ENCODE peak calls at places on chromosomes 7 and 10, in ten cellular contexts. Z is AG04450; V is suprapubic skin; T is transverse colon; D is lower leg skin; I is esophagus muscularis mucosa; P is CD8-positive, alpha-beta T cell; R is cardiac fibroblast; K is fibroblast of the aortic adventitia; O is tibial artery. L is an unnamed sample.
A peak's percentile ranks its signal among the peaks of the same experiment; 100 is the strongest.

GRCh38 chr7:148277042-148277660 is 313.4 kb upstream of the C7orf33 start:
- DNase-seq in I (peak; percentile 75), Z (no peak), D (no peak), K (no peak), O (no peak), R (no peak), V (no peak), T (no peak), P (no peak), L (no peak)

GRCh38 chr7:119377-120163 is 72.8 kb upstream of the FAM20C start:
- DNase-seq in V (no peak), K (no peak), P (no peak), I (peak; percentile 90), D (peak; percentile 76), R (peak; percentile 41), T (peak; percentile 41), Z (no peak), O (peak; percentile 63), L (peak; percentile 29)

GRCh38 chr10:124648738-124649137 is 95.4 kb downstream of the FAM53B start:
- DNase-seq in Z (peak; percentile 81), I (no peak), O (peak; percentile 44), D (no peak), V (no peak), T (peak; percentile 64), P (peak; percentile 73), K (peak; percentile 64), R (peak; percentile 89), L (peak; percentile 87)

GRCh38 chr10:123648595-123648994 is 17.6 kb upstream of the GPR26 start:
- DNase-seq in D (peak; percentile 72), R (no peak), O (no peak), Z (no peak), K (no peak), T (no peak), I (peak; percentile 92), P (no peak), V (peak; percentile 33), L (no peak)

GRCh38 chr10:70578371-70578947 is 24.1 kb downstream of the PRF1 start:
- DNase-seq in P (peak; percentile 87), O (no peak), Z (peak; percentile 45), I (no peak), T (peak; percentile 53), K (peak; percentile 85), V (no peak), R (peak; percentile 52), D (no peak), L (no peak)

GRCh38 chr7:41134242-41134872 is 568.5 kb downstream of the INHBA start:
- DNase-seq in V (no peak), R (peak; percentile 10), O (no peak), K (peak; percentile 53), P (no peak), Z (no peak), T (no peak), I (no peak), D (no peak), L (peak; percentile 64)

GRCh38 chr10:58362026-58362799 is 23.0 kb upstream of the TFAM start:
- DNase-seq in O (no peak), D (no peak), R (peak; percentile 40), P (no peak), T (no peak), K (peak; percentile 19), V (no peak), I (no peak), Z (no peak), L (no peak)

GRCh38 chr7:22771829-22772228 is 44.8 kb downstream of the IL6 start:
- DNase-seq in I (no peak), P (no peak), R (no peak), K (no peak), Z (no peak), O (no peak), D (no peak), V (no peak), T (no peak), L (no peak)

GRCh38 chr7:1021931-1022330 is 22.4 kb upstream of the GPR146 start:
- DNase-seq in R (no peak), O (no peak), P (no peak), V (no peak), K (no peak), I (no peak), D (no peak), T (no peak), Z (no peak), L (no peak)

GRCh38 chr10:22374489-22375126 is 29.3 kb downstream of the SPAG6 start:
- DNase-seq in P (no peak), R (no peak), D (no peak), I (no peak), V (no peak), O (no peak), K (no peak), T (no peak), Z (no peak), L (no peak)

GRCh38 chr10:129865413-129865812 is 98.7 kb downstream of the EBF3 start:
- DNase-seq in V (no peak), I (no peak), K (no peak), T (no peak), D (no peak), Z (no peak), P (no peak), O (no peak), R (no peak), L (no peak)

GRCh38 chr7:30548762-30549344 is 44.2 kb upstream of the GGCT start:
- DNase-seq in D (no peak), P (no peak), K (peak; percentile 80), Z (peak; percentile 36), O (peak; percentile 69), V (no peak), R (peak; percentile 82), I (no peak), T (peak; percentile 71), L (peak; percentile 86)

GRCh38 chr10:91316486-91316885 is 93.7 kb upstream of the HECTD2 start:
- DNase-seq in V (no peak), I (no peak), D (no peak), P (no peak), K (no peak), Z (no peak), R (peak; percentile 42), T (no peak), O (no peak), L (no peak)

GRCh38 chr10:94439275-94439861 is 37.0 kb downstream of the TBC1D12 start:
- DNase-seq in I (no peak), K (peak; percentile 56), D (no peak), T (no peak), Z (no peak), O (no peak), V (no peak), R (peak; percentile 52), P (no peak), L (peak; percentile 19)

GRCh38 chr7:148486937-148487336 is 103.6 kb upstream of the C7orf33 start:
- DNase-seq in K (no peak), T (no peak), O (no peak), V (no peak), Z (no peak), P (no peak), I (no peak), D (no peak), R (no peak), L (no peak)

GRCh38 chr7:90568213-90568612 is 27.9 kb upstream of the CDK14 start:
- DNase-seq in R (no peak), V (no peak), K (no peak), O (no peak), D (no peak), T (no peak), P (no peak), I (no peak), Z (no peak), L (peak; percentile 47)

GRCh38 chr10:48253970-48254657 is 20.4 kb downstream of the FRMPD2 start:
- DNase-seq in V (no peak), Z (no peak), K (peak; percentile 10), I (peak; percentile 72), T (no peak), P (no peak), R (peak; percentile 57), O (no peak), D (no peak), L (no peak)

GRCh38 chr10:122445469-122445868 is 9.0 kb upstream of the ARMS2 start:
- DNase-seq in T (no peak), P (no peak), O (no peak), R (no peak), V (no peak), Z (no peak), D (no peak), K (no peak), I (no peak), L (no peak)

GRCh38 chr7:3924277-3924676 is 623.2 kb downstream of the SDK1 start:
- DNase-seq in I (no peak), K (no peak), Z (no peak), D (no peak), O (no peak), R (no peak), P (no peak), T (no peak), V (no peak), L (no peak)
- TF ChIP-seq CTCF in I (no peak), K (no peak), Z (no peak), D (no peak), O (no peak), R (no peak), P (no peak), T (no peak), V (no peak), L (no peak)

DNA sequence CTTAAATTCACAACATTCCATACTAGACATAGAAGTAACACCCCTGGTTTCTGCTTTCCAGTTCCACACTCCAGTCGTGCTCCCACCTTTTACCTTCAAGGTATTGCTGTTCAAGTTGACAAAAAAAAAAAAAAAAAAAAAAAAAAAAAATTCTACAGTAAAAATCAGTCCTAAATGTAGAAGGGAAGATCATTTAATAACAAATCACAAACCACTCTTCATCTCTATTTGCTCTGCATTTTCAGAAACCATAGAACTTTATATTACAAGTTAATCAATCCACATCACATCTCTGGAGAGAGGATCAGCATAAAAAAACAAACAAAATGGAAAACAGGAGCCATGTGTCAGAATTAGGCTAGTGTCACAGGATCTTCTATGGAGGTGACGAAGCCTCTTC is 206.3 kb upstream of the KLF14 start:
- DNase-seq in P (no peak), O (no peak), R (no peak), K (no peak), Z (no peak), V (no peak), I (no peak), D (no peak), T (no peak), L (no peak)
- H3K4me3 ChIP-seq in P (no peak overlapping the region), O (no peak overlapping the region), R (peak overlapping the region; percentile 54), K (peak overlapping the region; percentile 63), Z (peak overlapping the region; percentile 80), V (peak overlapping the region; percentile 41), I (peak overlapping the region; percentile 39), D (no peak overlapping the region), T (no peak overlapping the region), L (peak overlapping the region; percentile 31)

GRCh38 chr7:95993420-95993819 is 221.1 kb downstream of the DYNC1I1 start:
- DNase-seq in D (no peak), P (no peak), Z (no peak), R (no peak), K (no peak), V (no peak), I (no peak), T (no peak), O (no peak), L (no peak)
- TF ChIP-seq CTCF in D (no peak), P (no peak), Z (peak; percentile 7), R (no peak), K (no peak), V (no peak), I (no peak), T (no peak), O (no peak), L (no peak)

DNA sequence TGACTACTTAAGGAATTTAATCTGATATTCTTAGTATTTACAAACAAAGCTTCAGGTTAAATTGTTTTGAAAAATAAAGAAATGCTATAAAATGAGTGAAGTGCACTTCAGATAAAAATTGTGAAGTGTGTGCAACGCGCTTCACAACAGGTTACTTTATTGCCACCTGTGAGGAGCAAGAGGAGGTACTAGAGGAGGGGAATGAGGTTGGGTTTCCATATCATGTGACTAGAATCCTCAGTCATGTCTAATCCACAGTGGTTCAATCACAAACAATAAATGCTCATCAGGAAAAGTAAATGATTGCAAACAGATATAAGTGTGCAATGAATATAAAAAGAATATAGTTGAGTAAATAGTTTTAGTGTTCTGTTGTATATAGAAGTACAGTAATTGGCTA is 34.5 kb upstream of the CD36 start:
- DNase-seq in P (no peak), T (no peak), V (no peak), R (no peak), Z (no peak), O (no peak), K (no peak), I (no peak), D (no peak), L (no peak)
- H3K4me3 ChIP-seq in P (no peak overlapping the region), T (no peak overlapping the region), V (no peak overlapping the region), R (no peak overlapping the region), Z (no peak overlapping the region), O (no peak overlapping the region), K (no peak overlapping the region), I (no peak overlapping the region), D (no peak overlapping the region), L (no peak overlapping the region)

L was measured in foreskin fibroblast.